ENCODE peak calls at places on chromosomes 11 and 22, in four cellular contexts. One of them, this sample, is unnamed. For H3K36me3 and H3K9me3, the result is how much of the 10 kb centered on the place peaks cover.

GRCh38 chr11:106378513-106379179 is 301.2 kb downstream of the AASDHPPT start:
- DNase-seq in effector memory CD4-positive, alpha-beta T cell: no peak
- DNase-seq in tibial artery: no peak
- DNase-seq in sigmoid colon: no peak
- DNase-seq in this sample: no peak

GRCh38 chr11:20112291-20113146 is 47.8 kb downstream of the DBX1 start:
- DNase-seq in effector memory CD4-positive, alpha-beta T cell: no peak
- DNase-seq in tibial artery: peak
- DNase-seq in sigmoid colon: peak
- DNase-seq in this sample: no peak

GRCh38 chr11:94402355-94402754 is 1.1 kb upstream of the GPR83 start:
- DNase-seq in effector memory CD4-positive, alpha-beta T cell: no peak
- DNase-seq in tibial artery: no peak
- DNase-seq in sigmoid colon: no peak
- DNase-seq in this sample: no peak

GRCh38 chr11:23680488-23681230 is 816.2 kb upstream of the LUZP2 start:
- DNase-seq in effector memory CD4-positive, alpha-beta T cell: no peak
- DNase-seq in tibial artery: no peak
- DNase-seq in sigmoid colon: no peak
- DNase-seq in this sample: no peak

GRCh38 chr22:32421484-32421883 is 9.4 kb upstream of the RTCB start:
- DNase-seq in effector memory CD4-positive, alpha-beta T cell: no peak
- DNase-seq in tibial artery: no peak
- DNase-seq in sigmoid colon: no peak
- DNase-seq in this sample: no peak

GRCh38 chr22:42462016-42462415 is 29.8 kb upstream of the NFAM1 start:
- DNase-seq in effector memory CD4-positive, alpha-beta T cell: no peak
- DNase-seq in tibial artery: no peak
- DNase-seq in sigmoid colon: no peak
- DNase-seq in this sample: no peak

GRCh38 chr11:10526974-10527918 is 13.7 kb downstream of the RNF141 start:
- DNase-seq in effector memory CD4-positive, alpha-beta T cell: no peak
- DNase-seq in tibial artery: no peak
- DNase-seq in sigmoid colon: no peak
- DNase-seq in this sample: no peak

GRCh38 chr11:12746593-12747097 is 72.4 kb downstream of the TEAD1 start:
- DNase-seq in effector memory CD4-positive, alpha-beta T cell: no peak
- DNase-seq in tibial artery: no peak
- DNase-seq in sigmoid colon: peak
- DNase-seq in this sample: peak

DNA sequence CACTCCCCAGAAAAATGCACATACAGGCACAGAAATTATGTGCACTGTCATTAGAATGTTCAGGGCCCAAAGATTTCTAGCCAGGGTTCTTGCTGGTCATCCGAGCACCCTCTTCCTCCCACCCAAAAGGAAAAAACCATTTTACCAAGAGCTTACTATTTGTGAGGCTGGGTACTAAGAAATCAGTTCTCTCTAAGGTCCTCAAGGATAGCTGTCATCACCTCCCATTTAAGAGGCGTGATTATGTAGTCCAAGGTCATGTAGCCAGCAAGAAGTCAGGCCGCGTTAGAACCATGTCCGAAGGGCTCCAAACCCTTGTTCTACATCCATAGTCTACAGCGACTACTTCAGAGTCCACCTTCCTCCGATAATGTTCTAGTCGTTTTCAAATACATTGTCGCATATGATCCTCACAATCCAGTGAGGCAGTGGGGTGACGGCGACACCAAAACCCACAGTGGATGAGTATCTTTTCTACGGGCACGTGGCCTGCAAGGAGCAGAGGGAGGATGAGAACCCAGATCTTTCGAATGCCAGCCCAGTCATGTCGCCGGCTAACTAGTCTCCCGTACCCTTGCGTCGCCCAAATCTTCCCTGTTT is 634 bp downstream of the TIMM8B start:
- DNase-seq in effector memory CD4-positive, alpha-beta T cell: peak
- DNase-seq in tibial artery: no peak
- DNase-seq in sigmoid colon: no peak
- DNase-seq in this sample: no peak
- H3K36me3 ChIP-seq in effector memory CD4-positive, alpha-beta T cell: under half
- H3K36me3 ChIP-seq in tibial artery: half or more
- H3K36me3 ChIP-seq in sigmoid colon: under half
- H3K36me3 ChIP-seq in this sample: under half

GRCh38 chr11:134640971-134641968 is 229.2 kb upstream of the B3GAT1 start:
- DNase-seq in effector memory CD4-positive, alpha-beta T cell: no peak
- DNase-seq in tibial artery: peak
- DNase-seq in sigmoid colon: no peak
- DNase-seq in this sample: no peak

GRCh38 chr11:134642206-134642605 is 230.2 kb upstream of the B3GAT1 start:
- DNase-seq in effector memory CD4-positive, alpha-beta T cell: no peak
- DNase-seq in tibial artery: no peak
- DNase-seq in sigmoid colon: peak
- DNase-seq in this sample: no peak

GRCh38 chr11:134644489-134645456 is 232.7 kb upstream of the B3GAT1 start:
- DNase-seq in effector memory CD4-positive, alpha-beta T cell: no peak
- DNase-seq in tibial artery: peak
- DNase-seq in sigmoid colon: peak
- DNase-seq in this sample: no peak

GRCh38 chr11:134643519-134644042 is 231.5 kb upstream of the B3GAT1 start:
- DNase-seq in effector memory CD4-positive, alpha-beta T cell: no peak
- DNase-seq in tibial artery: no peak
- DNase-seq in sigmoid colon: peak
- DNase-seq in this sample: no peak

DNA sequence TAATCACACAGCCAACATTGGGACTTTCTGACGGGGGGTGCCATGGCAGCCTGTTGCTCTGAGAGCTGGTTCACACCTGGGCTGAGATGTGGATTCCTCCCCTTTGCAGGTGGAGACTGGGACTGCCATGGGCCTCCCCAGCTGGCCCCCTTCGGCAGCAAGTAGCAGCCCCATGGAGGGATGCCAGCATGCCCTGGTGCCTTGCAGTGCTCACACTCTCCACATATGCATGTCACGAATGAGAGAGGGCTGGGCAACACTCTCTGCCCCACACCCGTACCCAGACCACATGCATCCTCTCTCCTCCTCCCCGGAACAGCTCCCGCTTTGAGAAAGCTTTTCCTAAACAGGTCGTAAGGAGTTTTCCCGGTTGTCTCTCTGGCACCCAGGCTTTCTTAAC is 231.1 kb upstream of the B3GAT1 start:
- DNase-seq in effector memory CD4-positive, alpha-beta T cell: no peak
- DNase-seq in tibial artery: peak
- DNase-seq in sigmoid colon: peak
- DNase-seq in this sample: no peak
- H3K9me3 ChIP-seq in effector memory CD4-positive, alpha-beta T cell: under half
- H3K9me3 ChIP-seq in tibial artery: under half
- H3K9me3 ChIP-seq in sigmoid colon: under half
- H3K9me3 ChIP-seq in this sample: under half

GRCh38 chr11:3721002-3721401 is 49.8 kb upstream of the CHRNA10 start:
- DNase-seq in effector memory CD4-positive, alpha-beta T cell: no peak
- DNase-seq in tibial artery: no peak
- DNase-seq in sigmoid colon: no peak
- DNase-seq in this sample: no peak
- H3K36me3 ChIP-seq in effector memory CD4-positive, alpha-beta T cell: half or more
- H3K36me3 ChIP-seq in tibial artery: half or more
- H3K36me3 ChIP-seq in sigmoid colon: half or more
- H3K36me3 ChIP-seq in this sample: under half

DNA sequence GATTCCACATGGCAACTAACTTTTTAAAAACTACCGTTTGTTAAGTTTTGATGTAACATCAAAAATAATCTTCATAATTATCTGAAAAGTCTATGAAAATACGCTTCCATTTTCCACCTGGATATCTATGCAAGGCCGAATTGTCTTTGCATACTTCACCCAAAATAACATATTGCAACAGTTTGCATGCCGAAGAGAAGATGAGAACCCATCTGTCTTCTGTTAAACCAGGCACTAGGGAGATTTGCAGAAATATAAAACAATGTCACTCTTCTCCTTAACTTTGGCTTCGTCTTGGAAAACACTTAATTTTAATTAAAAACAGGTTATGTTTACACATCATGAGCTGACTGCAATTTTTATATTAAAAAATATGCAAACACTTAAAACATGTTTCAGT is 1325.8 kb downstream of the TBC1D22A start:
- DNase-seq in effector memory CD4-positive, alpha-beta T cell: no peak
- DNase-seq in tibial artery: no peak
- DNase-seq in sigmoid colon: no peak
- DNase-seq in this sample: no peak
- H3K9me3 ChIP-seq in effector memory CD4-positive, alpha-beta T cell: under half
- H3K9me3 ChIP-seq in tibial artery: under half
- H3K9me3 ChIP-seq in sigmoid colon: under half
- H3K9me3 ChIP-seq in this sample: under half

This sample was measured in iPS DF 6.9.